ENCODE peak calls at places on chromosomes 16 and 17, in seven cellular contexts. Q is A549, T is WTC11, H is SK-N-SH, D is H1, Z is GM12878, Y is HepG2. W is an unnamed sample.

GRCh38 chr16:80084614-80085013 is 456.2 kb upstream of the DYNLRB2 start:
- DNase-seq in H (no peak), D (peak), Z (no peak), Q (peak), T (peak), Y (peak), W (no peak)

GRCh38 chr17:5555254-5555653 is 29.1 kb downstream of the NLRP1 start:
- DNase-seq in T (no peak), H (no peak), Z (no peak), D (no peak), Q (no peak), Y (no peak), W (peak)

GRCh38 chr16:14957576-14958322 is 17.1 kb upstream of the PDXDC1 start:
- DNase-seq in D (peak), T (no peak), H (no peak), Z (no peak), Y (no peak), Q (no peak), W (no peak)

GRCh38 chr16:68893710-68894705 is 50.7 kb downstream of the TANGO6 start:
- DNase-seq in Q (no peak), T (peak), D (peak), H (no peak), Z (no peak), Y (peak), W (peak)

GRCh38 chr17:10614536-10615155 is 42.5 kb downstream of the MYH3 start:
- DNase-seq in Z (no peak), D (peak), T (peak), H (peak), Y (peak), Q (peak), W (peak)

GRCh38 chr16:13100970-13101369 is 199.6 kb downstream of the SHISA9 start:
- DNase-seq in D (no peak), H (no peak), Y (no peak), Q (no peak), Z (no peak), T (no peak), W (no peak)

GRCh38 chr17:8185580-8186445 is 4.2 kb downstream of the BORCS6 start:
- DNase-seq in D (peak), Y (peak), T (peak), Z (no peak), Q (peak), H (peak), W (peak)

GRCh38 chr16:49019081-49019633 is 262.5 kb downstream of the CBLN1 start:
- DNase-seq in T (peak), D (peak), Q (no peak), Z (no peak), Y (no peak), H (no peak), W (peak)

GRCh38 chr16:71628810-71629209 is 2.8 kb downstream of the MARVELD3 start:
- DNase-seq in Q (no peak), Y (no peak), Z (no peak), D (no peak), H (no peak), T (no peak), W (no peak)

GRCh38 chr17:20721151-20721550 is 141.6 kb downstream of the CDRT15L2 start:
- DNase-seq in T (no peak), D (no peak), Q (no peak), Y (no peak), H (no peak), Z (no peak), W (no peak)

GRCh38 chr17:4806420-4806769 is 557 bp upstream of the PLD2 start:
- DNase-seq in T (peak), Z (no peak), Y (no peak), H (no peak), D (no peak), Q (no peak), W (no peak)

GRCh38 chr16:56753410-56753809 is 23.5 kb downstream of the NUP93 start:
- DNase-seq in T (no peak), H (no peak), Z (no peak), D (no peak), Y (no peak), Q (no peak), W (peak)

GRCh38 chr17:64739316-64740058 is 77.4 kb upstream of the SMURF2 start:
- DNase-seq in D (no peak), Q (no peak), T (no peak), Y (peak), H (no peak), Z (no peak), W (peak)

GRCh38 chr16:49483651-49484451 is 110.2 kb downstream of the C16orf78 start:
- DNase-seq in T (no peak), D (no peak), Q (no peak), H (no peak), Y (no peak), Z (no peak), W (no peak)

GRCh38 chr16:77860944-77861343 is 72.6 kb downstream of the VAT1L start:
- DNase-seq in Q (no peak), D (no peak), Z (no peak), H (no peak), T (no peak), Y (no peak), W (no peak)

GRCh38 chr17:55706808-55707773 is 15.6 kb downstream of the TMEM100 start:
- DNase-seq in Z (no peak), H (peak), Y (no peak), D (peak), Q (no peak), T (peak), W (no peak)

GRCh38 chr17:70114405-70114804 is 39.4 kb downstream of the KCNJ16 start:
- DNase-seq in H (no peak), T (no peak), Q (no peak), Y (no peak), Z (no peak), D (no peak), W (no peak)

GRCh38 chr16:12618515-12618914 is 185.2 kb downstream of the CPPED1 start:
- DNase-seq in H (no peak), Q (no peak), Y (no peak), D (no peak), Z (no peak), T (no peak), W (no peak)

GRCh38 chr17:82582208-82582607 is 62.7 kb downstream of the FOXK2 start:
- DNase-seq in D (no peak), T (no peak), Y (no peak), H (no peak), Q (no peak), Z (no peak), W (peak)

GRCh38 chr16:73369841-73370240 is 321.9 kb upstream of the ZFHX3 start:
- DNase-seq in T (no peak), Q (no peak), Y (no peak), H (no peak), Z (no peak), D (no peak), W (no peak)

GRCh38 chr16:49350265-49351103 is 23.1 kb upstream of the C16orf78 start:
- DNase-seq in D (peak), Y (peak), Z (no peak), Q (peak), H (peak), T (peak), W (peak)

GRCh38 chr17:74123350-74123749 is 80.1 kb upstream of the RPL38 start:
- DNase-seq in Y (no peak), H (no peak), Q (no peak), D (no peak), Z (no peak), T (no peak), W (no peak)

GRCh38 chr17:52158450-52159042 is at the start of gene CA10:
- DNase-seq in Q (no peak), Y (no peak), Z (no peak), D (peak), H (peak), T (peak), W (no peak)

GRCh38 chr17:7132511-7133094 is 18.0 kb upstream of the ASGR2 start:
- DNase-seq in D (peak), Q (no peak), H (no peak), T (peak), Z (peak), Y (peak), W (no peak)

GRCh38 chr17:7330099-7331015 is 1.2 kb upstream of the NEURL4 start:
- DNase-seq in Y (peak), D (peak), T (peak), Q (peak), H (peak), Z (no peak), W (peak)

GRCh38 chr16:1509307-1510221 is 16.4 kb downstream of the TELO2 start:
- DNase-seq in Y (no peak), Q (no peak), H (no peak), T (no peak), Z (no peak), D (no peak), W (no peak)

GRCh38 chr17:41553176-41553575 is 18.7 kb downstream of the KRT9 start:
- DNase-seq in Q (no peak), D (no peak), Y (no peak), H (no peak), Z (no peak), T (no peak), W (peak)

GRCh38 chr17:49252148-49252682 is 21.6 kb upstream of the PHOSPHO1 start:
- DNase-seq in Y (peak), D (no peak), Z (no peak), Q (no peak), T (no peak), H (no peak), W (no peak)

GRCh38 chr16:17606460-17606859 is 135.7 kb upstream of the XYLT1 start:
- DNase-seq in D (no peak), Y (no peak), T (no peak), H (peak), Z (no peak), Q (no peak), W (no peak)

GRCh38 chr17:59298512-59298911 is 32.9 kb upstream of the YPEL2 start:
- DNase-seq in Q (no peak), D (no peak), T (no peak), Y (no peak), H (no peak), Z (no peak), W (no peak)

GRCh38 chr16:61829631-61830030 is 206.6 kb downstream of the CDH8 start:
- DNase-seq in H (no peak), T (no peak), Y (no peak), Z (no peak), Q (no peak), D (no peak), W (no peak)

GRCh38 chr17:7836596-7837374 is 2.8 kb downstream of the KDM6B start:
- DNase-seq in Z (peak), T (peak), Q (peak), Y (peak), D (peak), H (peak), W (peak)

GRCh38 chr16:57949595-57950238 is 21.2 kb downstream of the CNGB1 start:
- DNase-seq in H (no peak), Y (no peak), T (no peak), Q (no peak), D (no peak), Z (no peak), W (no peak)

GRCh38 chr16:87628940-87629339 is 26.6 kb downstream of the JPH3 start:
- DNase-seq in D (no peak), Y (no peak), T (no peak), Q (peak), H (no peak), Z (no peak), W (peak)

GRCh38 chr16:28207425-28207824 is 4.3 kb downstream of the XPO6 start:
- DNase-seq in Y (no peak), D (no peak), Q (no peak), H (no peak), T (no peak), Z (no peak), W (peak)

GRCh38 chr16:71723537-71724319 is 773 bp downstream of the PHLPP2 start:
- DNase-seq in D (peak), Q (peak), H (peak), Y (peak), Z (no peak), T (peak), W (peak)

GRCh38 chr16:75312875-75313274 is 61.5 kb upstream of the BCAR1 start:
- DNase-seq in Y (no peak), T (no peak), Z (no peak), H (no peak), Q (no peak), D (no peak), W (no peak)

GRCh38 chr16:75309156-75309555 is 57.7 kb upstream of the BCAR1 start:
- DNase-seq in H (no peak), Z (no peak), T (no peak), Y (no peak), Q (no peak), D (no peak), W (no peak)

GRCh38 chr16:75310541-75310940 is 59.1 kb upstream of the BCAR1 start:
- DNase-seq in H (no peak), T (no peak), Z (no peak), Q (no peak), D (no peak), Y (no peak), W (no peak)

GRCh38 chr16:75309899-75310430 is 58.5 kb upstream of the BCAR1 start:
- DNase-seq in Q (no peak), H (no peak), T (no peak), Y (peak), D (no peak), Z (no peak), W (no peak)

DNA sequence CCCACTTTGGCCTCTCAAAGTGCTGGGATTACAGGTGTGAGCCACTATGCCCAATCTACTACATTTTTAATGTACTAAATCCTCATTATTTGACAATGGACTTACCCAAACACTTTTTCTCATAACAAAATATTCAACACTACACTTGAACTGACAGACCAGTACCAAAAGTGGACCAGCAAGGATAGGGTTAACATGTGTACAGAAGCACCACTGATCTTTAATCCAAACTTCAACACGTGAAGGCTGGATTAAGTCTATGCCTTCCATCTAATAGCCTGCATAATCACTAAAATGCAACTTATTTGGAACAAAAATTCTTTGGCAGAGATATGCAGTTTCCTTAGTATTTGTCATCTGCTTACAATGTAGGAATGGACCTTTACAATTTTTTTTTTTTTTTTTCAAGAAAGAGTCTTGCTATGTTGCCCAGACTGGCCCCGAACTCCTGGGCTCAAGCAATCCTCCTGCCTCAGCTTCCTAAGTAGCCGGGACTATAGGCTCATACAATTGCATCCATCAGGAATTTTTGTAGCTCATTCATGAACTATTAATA is 60.0 kb upstream of the BCAR1 start:
- DNase-seq in Q (no peak), D (no peak), H (no peak), Z (no peak), T (no peak), Y (no peak), W (peak)
- TF ChIP-seq USF2 in Q (no peak), D (no peak), H (no peak), Z (no peak), T (no peak), Y (no peak), W (no peak)

GRCh38 chr16:8867483-8868271 is 1.1 kb downstream of the CARHSP1 start:
- DNase-seq in D (no peak), H (peak), T (no peak), Z (no peak), Y (no peak), Q (no peak), W (no peak)
- TF ChIP-seq USF2 in D (no peak), H (no peak), T (no peak), Z (no peak), Y (no peak), Q (no peak), W (no peak)

DNA sequence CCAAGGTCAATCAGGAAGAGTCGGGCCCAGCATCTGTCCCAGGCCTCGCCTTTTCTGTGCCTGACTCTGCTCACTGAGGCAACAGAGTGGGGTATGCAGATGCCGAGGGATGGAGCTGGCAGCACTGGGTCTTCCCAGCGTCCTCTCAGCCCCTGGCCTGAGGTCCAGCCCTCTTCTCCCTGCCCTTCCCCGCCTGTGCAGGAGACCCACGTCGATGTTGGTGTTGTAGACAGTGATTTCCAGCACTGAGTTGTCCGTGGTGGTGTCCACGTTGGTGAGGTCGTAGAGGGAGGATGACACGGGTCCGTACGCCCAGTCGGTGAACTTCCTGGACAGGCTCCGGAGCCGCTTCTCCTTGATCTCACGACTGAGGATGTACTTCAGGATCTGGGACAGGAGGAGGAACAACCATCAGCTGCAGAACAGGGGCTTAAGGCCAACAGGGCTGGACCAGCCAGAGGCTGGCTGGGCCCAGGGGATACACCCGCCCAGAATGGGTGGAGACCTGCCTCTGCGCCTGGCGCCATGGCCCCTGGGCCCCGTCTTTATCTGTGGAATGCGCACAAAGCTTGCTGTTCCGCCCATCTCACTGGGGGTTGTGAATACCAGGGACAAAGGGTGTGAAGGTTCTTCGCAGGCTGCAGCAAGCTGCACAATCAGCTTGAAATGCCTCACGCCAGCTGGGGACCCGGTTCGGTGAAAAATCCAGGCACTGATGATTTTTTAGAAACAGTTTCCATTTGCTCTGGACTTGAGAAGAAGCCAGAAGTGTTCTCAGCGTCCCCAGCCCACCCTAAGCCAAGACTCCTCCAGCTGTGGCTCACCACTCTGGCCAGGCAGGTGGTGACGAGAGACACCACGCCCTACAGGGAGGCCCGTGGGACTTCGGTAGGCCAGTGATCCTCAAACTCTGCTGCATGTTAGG is 27.5 kb downstream of the TRPV3 start:
- DNase-seq in Z (no peak), D (no peak), Q (no peak), T (peak), H (no peak), Y (peak), W (no peak)
- TF ChIP-seq USF2 in Z (no peak), D (no peak), Q (no peak), T (no peak), H (no peak), Y (no peak), W (no peak)

DNA sequence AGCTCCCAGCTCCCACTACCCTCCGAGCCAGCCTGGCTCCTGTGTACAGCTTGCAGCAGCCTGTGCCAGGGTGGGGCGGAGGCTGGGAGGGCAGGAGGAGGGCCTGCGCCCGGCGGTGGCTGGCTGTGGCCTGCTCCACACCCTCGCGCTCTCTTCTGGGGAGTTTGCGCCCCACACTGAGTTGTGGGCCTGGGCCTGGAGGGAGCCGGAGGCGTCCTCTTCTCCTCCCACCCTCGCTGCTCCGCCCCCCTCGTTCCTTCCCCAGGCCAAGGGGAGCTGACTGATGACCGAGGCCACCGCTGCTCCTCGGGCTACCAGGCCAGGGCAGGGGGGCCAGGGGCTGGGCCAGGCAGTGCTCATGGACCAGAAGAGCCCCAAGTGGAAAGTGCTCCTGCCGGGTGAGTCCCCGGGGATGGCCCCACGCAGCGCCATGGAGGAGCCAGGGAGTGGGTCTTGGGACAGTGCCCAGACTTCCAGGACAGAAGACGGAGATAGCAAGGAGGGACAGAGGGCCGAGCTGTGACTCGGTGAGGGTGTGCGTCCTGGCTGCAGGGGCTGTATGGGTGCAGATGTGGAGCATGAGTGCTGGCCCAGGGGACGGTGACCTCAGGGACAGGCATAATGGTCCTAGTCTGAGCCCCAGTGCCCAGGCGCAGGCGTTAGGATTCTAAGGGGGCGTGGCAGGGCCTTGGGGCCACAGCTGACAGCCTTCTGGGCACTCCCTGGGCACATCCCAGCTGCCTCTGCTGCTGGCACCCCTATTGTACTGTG is 242.1 kb upstream of the GSE1 start:
- DNase-seq in Z (no peak), Y (no peak), Q (no peak), H (peak), T (no peak), D (no peak), W (no peak)
- TF ChIP-seq USF2 in Z (no peak), Y (no peak), Q (no peak), H (no peak), T (no peak), D (no peak), W (no peak)

DNA sequence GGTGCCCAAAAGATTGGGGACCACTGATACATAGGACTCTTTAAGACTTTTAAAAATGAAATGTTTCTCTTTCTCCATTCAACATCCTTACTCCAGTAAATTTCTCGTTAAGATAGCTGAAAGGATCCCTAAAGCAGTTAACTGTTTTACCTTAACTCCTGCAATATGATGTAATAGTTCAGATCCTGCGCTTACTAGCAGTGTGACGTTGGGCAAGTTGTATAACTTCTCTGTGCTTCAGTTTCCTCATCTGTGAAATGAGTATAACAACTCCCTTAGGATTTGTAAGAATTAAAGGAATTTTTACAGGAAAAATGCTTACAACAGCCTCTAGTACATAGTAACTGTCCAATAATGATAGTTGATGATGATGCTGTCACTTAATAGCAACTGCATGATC is 158.9 kb downstream of the TANC2 start:
- DNase-seq in Q (no peak), Y (no peak), Z (no peak), T (no peak), D (no peak), H (no peak), W (no peak)
- TF ChIP-seq USF2 in Q (no peak), Y (no peak), Z (no peak), T (no peak), D (no peak), H (no peak), W (no peak)